ENCODE peak calls at places on chromosomes 1 and 21, in nine cellular contexts. Q, S, C, D, G, O, U, V and M are unnamed samples.

GRCh38 chr1:14677291-14677690 is 78.8 kb downstream of the KAZN start:
- DNase-seq in Q (no peak), S (no peak), C (no peak), D (no peak), G (no peak), O (no peak), U (no peak), V (no peak), M (no peak)

GRCh38 chr1:36285450-36286101 is 20.6 kb upstream of the SH3D21 start:
- DNase-seq in Q (peak), S (peak), C (no peak), D (peak), G (peak), O (peak), U (peak), V (peak), M (peak)

GRCh38 chr1:193058529-193059281 is 455 bp downstream of the UCHL5 start:
- DNase-seq in Q (no peak), S (peak), C (peak), D (peak), G (peak), O (peak), U (peak), V (peak), M (peak)

GRCh38 chr1:67830928-67831596 is 2.2 kb downstream of the GNG12 start:
- DNase-seq in Q (no peak), S (no peak), C (no peak), D (no peak), G (no peak), O (no peak), U (no peak), V (no peak), M (no peak)

GRCh38 chr1:209823143-209824041 is 4.4 kb upstream of the UTP25 start:
- DNase-seq in Q (no peak), S (no peak), C (no peak), D (no peak), G (peak), O (no peak), U (no peak), V (no peak), M (peak)

GRCh38 chr1:208093754-208094719 is 150.1 kb downstream of the PLXNA2 start:
- DNase-seq in Q (peak), S (peak), C (peak), D (peak), G (peak), O (peak), U (peak), V (peak), M (peak)

GRCh38 chr1:28535180-28535579 is 17.7 kb upstream of the TRNAU1AP start:
- DNase-seq in Q (no peak), S (no peak), C (no peak), D (no peak), G (no peak), O (no peak), U (no peak), V (no peak), M (no peak)

GRCh38 chr1:243848165-243849088 is 1.6 kb downstream of the AKT3 start:
- DNase-seq in Q (no peak), S (no peak), C (no peak), D (no peak), G (no peak), O (no peak), U (no peak), V (no peak), M (no peak)

GRCh38 chr1:3965693-3966092 is 65.6 kb upstream of the C1orf174 start:
- DNase-seq in Q (no peak), S (no peak), C (no peak), D (no peak), G (no peak), O (no peak), U (no peak), V (no peak), M (no peak)

GRCh38 chr1:17671741-17672140 is 83.4 kb upstream of the ACTL8 start:
- DNase-seq in Q (no peak), S (no peak), C (no peak), D (no peak), G (no peak), O (no peak), U (no peak), V (no peak), M (no peak)

GRCh38 chr1:6162341-6162740 is 17.8 kb downstream of the CHD5 start:
- DNase-seq in Q (no peak), S (no peak), C (peak), D (no peak), G (no peak), O (no peak), U (no peak), V (no peak), M (no peak)

GRCh38 chr1:77350012-77350411 is 68.2 kb downstream of the AK5 start:
- DNase-seq in Q (no peak), S (no peak), C (no peak), D (no peak), G (no peak), O (no peak), U (no peak), V (no peak), M (no peak)

GRCh38 chr1:65734976-65735375 is 57.7 kb upstream of the PDE4B start:
- DNase-seq in Q (no peak), S (no peak), C (no peak), D (no peak), G (peak), O (no peak), U (no peak), V (no peak), M (no peak)

GRCh38 chr1:206829875-206830274 is 35.5 kb upstream of the IL20 start:
- DNase-seq in Q (no peak), S (no peak), C (no peak), D (no peak), G (no peak), O (no peak), U (no peak), V (no peak), M (no peak)

GRCh38 chr1:202365092-202365815 is 16.8 kb downstream of the PPP1R12B start:
- DNase-seq in Q (no peak), S (no peak), C (no peak), D (no peak), G (peak), O (no peak), U (no peak), V (no peak), M (peak)

GRCh38 chr1:225412803-225413338 is 15.0 kb downstream of the LBR start:
- DNase-seq in Q (no peak), S (no peak), C (no peak), D (no peak), G (no peak), O (no peak), U (no peak), V (no peak), M (no peak)

GRCh38 chr1:88217386-88217785 is 466.7 kb upstream of the PKN2 start:
- DNase-seq in Q (no peak), S (no peak), C (no peak), D (no peak), G (no peak), O (no peak), U (no peak), V (no peak), M (no peak)

GRCh38 chr1:106498238-106498637 is 558.2 kb upstream of the PRMT6 start:
- DNase-seq in Q (no peak), S (no peak), C (no peak), D (no peak), G (no peak), O (no peak), U (no peak), V (no peak), M (no peak)

GRCh38 chr1:11387829-11388228 is 91.1 kb upstream of the DISP3 start:
- DNase-seq in Q (no peak), S (no peak), C (no peak), D (no peak), G (no peak), O (no peak), U (no peak), V (no peak), M (no peak)

GRCh38 chr1:234067584-234067983 is 163.1 kb downstream of the SLC35F3 start:
- DNase-seq in Q (no peak), S (no peak), C (no peak), D (no peak), G (no peak), O (no peak), U (no peak), V (no peak), M (no peak)

GRCh38 chr1:225835752-225836151 is 25.8 kb downstream of the EPHX1 start:
- DNase-seq in Q (no peak), S (no peak), C (peak), D (no peak), G (no peak), O (no peak), U (no peak), V (no peak), M (peak)

GRCh38 chr1:45894921-45895320 is 91.5 kb downstream of the MAST2 start:
- DNase-seq in Q (no peak), S (no peak), C (no peak), D (no peak), G (no peak), O (no peak), U (no peak), V (no peak), M (no peak)

GRCh38 chr21:43727571-43728466 is 8.9 kb downstream of the PDXK start:
- DNase-seq in Q (no peak), S (no peak), C (no peak), D (no peak), G (peak), O (no peak), U (no peak), V (no peak), M (no peak)